ENCODE peak calls at places on chromosomes 12 and 14, in seven cellular contexts. O is HCT116, R is GM12891, P is sigmoid colon, N is vagina, D is suprapubic skin, Y is spleen. X is an unnamed sample.

GRCh38 chr14:65069874-65070709 is 32.2 kb downstream of the MAX start:
- DNase-seq in R (no peak), N (no peak), Y (no peak), D (no peak), P (no peak), O (no peak), X (no peak)

GRCh38 chr14:59406454-59407245 is 58.5 kb downstream of the GPR135 start:
- DNase-seq in P (no peak), N (no peak), D (no peak), Y (no peak), O (no peak), R (no peak), X (no peak)

GRCh38 chr14:26872510-26872909 is 274.7 kb upstream of the NOVA1 start:
- DNase-seq in D (no peak), R (no peak), O (no peak), N (no peak), P (peak), Y (no peak), X (no peak)

GRCh38 chr12:20194171-20194570 is 174.2 kb upstream of the PDE3A start:
- DNase-seq in P (no peak), O (no peak), Y (no peak), D (no peak), N (no peak), R (no peak), X (no peak)

GRCh38 chr14:91878274-91878673 is 10.9 kb upstream of the TC2N start:
- DNase-seq in O (no peak), D (no peak), R (no peak), Y (no peak), P (no peak), N (no peak), X (no peak)

GRCh38 chr12:47808049-47808448 is 11.7 kb downstream of the HDAC7 start:
- DNase-seq in P (peak), N (no peak), O (no peak), Y (peak), R (no peak), D (no peak), X (peak)

GRCh38 chr12:100435948-100436347 is 37.7 kb upstream of the NR1H4 start:
- DNase-seq in O (no peak), D (no peak), Y (no peak), P (no peak), R (no peak), N (no peak), X (no peak)

GRCh38 chr14:68074765-68075381 is 255.3 kb downstream of the RAD51B start:
- DNase-seq in Y (no peak), R (no peak), P (no peak), D (no peak), N (no peak), O (no peak), X (no peak)

GRCh38 chr12:46452061-46452615 is 79.6 kb upstream of the SLC38A2 start:
- DNase-seq in Y (no peak), O (peak), P (no peak), N (no peak), D (no peak), R (no peak), X (no peak)

GRCh38 chr12:58981961-58982360 is 61.7 kb upstream of the LRIG3 start:
- DNase-seq in D (no peak), R (no peak), O (no peak), N (no peak), Y (no peak), P (no peak), X (no peak)

GRCh38 chr12:94678396-94678795 is 28.0 kb upstream of the TMCC3 start:
- DNase-seq in Y (no peak), R (no peak), D (no peak), P (no peak), O (no peak), N (no peak), X (no peak)

GRCh38 chr12:129961111-129961510 is 57.3 kb upstream of the TMEM132D start:
- DNase-seq in O (no peak), D (no peak), N (no peak), R (no peak), Y (no peak), P (no peak), X (no peak)

GRCh38 chr14:67391266-67391665 is 20.7 kb downstream of the PLEK2 start:
- DNase-seq in D (no peak), O (no peak), N (no peak), Y (no peak), R (no peak), P (no peak), X (no peak)

GRCh38 chr12:92362785-92363184 is 217.1 kb upstream of the BTG1 start:
- DNase-seq in Y (no peak), O (no peak), D (no peak), P (no peak), R (no peak), N (no peak), X (no peak)

GRCh38 chr12:100951756-100952155 is 157.2 kb downstream of the ANO4 start:
- DNase-seq in P (no peak), D (no peak), R (no peak), O (no peak), N (no peak), Y (no peak), X (no peak)

GRCh38 chr12:47891356-47891755 is 13.4 kb downstream of the VDR start:
- DNase-seq in R (no peak), P (peak), D (no peak), Y (no peak), O (no peak), N (no peak), X (no peak)

GRCh38 chr12:68498736-68499135 is 112.0 kb upstream of the RAP1B start:
- DNase-seq in Y (no peak), N (no peak), R (no peak), P (no peak), O (no peak), D (no peak), X (no peak)

GRCh38 chr14:89844508-89844907 is 110.0 kb downstream of the EFCAB11 start:
- DNase-seq in P (no peak), N (no peak), O (no peak), R (no peak), Y (no peak), D (no peak), X (no peak)

GRCh38 chr14:89842852-89843251 is 111.7 kb downstream of the EFCAB11 start:
- DNase-seq in Y (no peak), O (no peak), R (no peak), D (no peak), P (no peak), N (no peak), X (no peak)

GRCh38 chr14:89841855-89842254 is 112.7 kb downstream of the EFCAB11 start:
- DNase-seq in N (no peak), O (no peak), Y (no peak), D (no peak), R (no peak), P (no peak), X (no peak)

GRCh38 chr14:89848165-89848564 is 106.4 kb downstream of the EFCAB11 start:
- DNase-seq in N (no peak), P (no peak), Y (no peak), D (no peak), R (no peak), O (no peak), X (no peak)

DNA sequence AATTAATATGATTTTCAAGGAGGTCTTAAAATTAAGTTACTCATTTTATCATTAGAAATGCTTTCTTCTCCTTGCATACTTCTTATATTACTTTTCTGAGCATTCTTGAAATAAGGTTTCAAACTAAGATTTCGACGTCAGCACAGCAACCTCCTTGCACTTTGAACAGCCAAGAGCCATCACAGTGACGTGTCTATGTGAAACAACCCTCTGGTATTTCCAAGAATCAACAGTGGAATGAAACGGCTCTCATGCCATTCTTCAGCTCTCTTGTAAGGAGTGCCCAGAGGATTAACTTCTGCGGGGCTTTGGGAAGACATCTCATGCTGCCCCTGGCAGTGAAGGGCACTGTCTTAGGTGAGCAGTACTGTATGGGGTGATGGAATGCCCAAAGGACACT is 109.2 kb downstream of the EFCAB11 start:
- DNase-seq in Y (no peak), N (no peak), D (no peak), O (no peak), P (no peak), R (no peak), X (no peak)
- TF ChIP-seq POLR2A in Y (no peak), N (no peak), D (no peak), O (no peak), P (no peak), R (no peak), X (no peak)

GRCh38 chr12:50017047-50017446 is 8.2 kb downstream of the RACGAP1 start:
- DNase-seq in P (peak), R (no peak), N (no peak), O (no peak), D (no peak), Y (no peak), X (no peak)
- TF ChIP-seq POLR2AphosphoS5 in P (peak), R (no peak), N (peak), O (no peak), D (no peak), Y (peak), X (no peak)

GRCh38 chr14:103385153-103385993 is at the start of gene MARK3:
- DNase-seq in D (peak), Y (peak), O (peak), P (peak), N (peak), R (peak), X (peak)
- TF ChIP-seq POLR2A in D (peak), Y (no peak), O (peak), P (peak), N (no peak), R (peak), X (peak)

GRCh38 chr14:39217214-39217879 is 16.4 kb upstream of the MIA2 start:
- DNase-seq in Y (no peak), P (no peak), O (peak), R (no peak), D (no peak), N (no peak), X (no peak)
- TF ChIP-seq POLR2AphosphoS5 in Y (no peak), P (no peak), O (peak), R (no peak), D (no peak), N (no peak), X (no peak)

DNA sequence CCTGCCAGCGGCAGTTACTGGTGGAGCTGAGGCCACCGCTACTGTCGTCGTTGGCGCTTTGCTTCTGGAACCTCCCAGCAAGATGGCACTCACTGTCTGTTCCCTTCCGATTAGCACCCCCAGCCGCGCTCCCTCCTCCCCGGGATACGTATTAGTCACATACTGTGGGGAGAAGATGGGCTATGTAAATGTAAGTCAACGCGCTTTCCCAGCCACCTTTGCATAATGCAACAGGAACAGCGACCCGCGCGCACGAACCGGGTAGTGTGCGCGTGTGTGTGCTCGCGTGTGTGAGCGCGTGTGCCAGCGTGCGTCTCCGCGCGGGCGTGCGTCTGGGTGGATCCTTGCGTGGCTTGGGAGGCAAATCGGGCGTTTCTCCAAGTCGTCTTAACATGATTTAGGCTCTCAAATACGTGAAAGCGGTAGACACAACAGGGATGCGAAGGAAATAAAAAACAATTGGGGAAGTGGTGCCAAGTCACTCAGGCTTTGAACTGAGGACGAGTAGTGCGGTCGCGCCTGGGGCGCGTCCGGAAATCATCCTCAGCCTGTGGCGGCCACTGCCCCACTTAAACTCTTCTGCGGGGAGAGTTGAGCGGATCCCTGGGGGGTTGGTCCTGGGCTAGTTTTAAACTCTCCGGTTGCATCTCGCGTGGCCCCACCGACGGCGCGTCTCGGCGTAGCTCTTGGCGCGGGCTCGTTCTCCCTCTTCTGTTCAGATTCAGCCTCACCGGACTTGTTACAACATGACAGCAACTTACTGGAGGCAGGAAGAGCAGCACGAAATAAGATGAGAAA is 1.8 kb downstream of the FLRT2 start:
- DNase-seq in Y (peak), P (peak), N (peak), O (no peak), D (peak), R (no peak), X (no peak)
- TF ChIP-seq POLR2A in Y (no peak), P (no peak), N (no peak), O (no peak), D (no peak), R (no peak), X (no peak)

X was measured in GM12892.